ENCODE peak calls at places on chromosomes 11 and 22, in seven cellular contexts. T is lower leg skin, R is transverse colon, C is mesothelial cell of epicardium, X is AG09319, U is AG09309, G is RWPE1. D is an unnamed sample.

GRCh38 chr11:19614370-19614936 is 98.2 kb upstream of the NAV2 start:
- DNase-seq in C (no peak), X (no peak), R (no peak), U (no peak), G (no peak), T (no peak), D (no peak)

GRCh38 chr11:123351375-123351774 is 78.7 kb upstream of the GRAMD1B start:
- DNase-seq in U (no peak), X (no peak), R (no peak), G (no peak), C (no peak), T (no peak), D (no peak)

GRCh38 chr11:8089791-8090510 is 8.9 kb downstream of the TUB start:
- DNase-seq in T (no peak), C (no peak), G (no peak), R (no peak), X (no peak), U (no peak), D (no peak)

GRCh38 chr11:95762513-95762912 is 27.1 kb downstream of the FAM76B start:
- DNase-seq in R (no peak), G (no peak), U (no peak), C (no peak), T (no peak), X (no peak), D (no peak)

GRCh38 chr11:47714554-47715081 is 551 bp downstream of the AGBL2 start:
- DNase-seq in T (peak), U (no peak), R (peak), C (no peak), G (peak), X (no peak), D (peak)

GRCh38 chr11:45671246-45672171 is 6.1 kb upstream of the CHST1 start:
- DNase-seq in R (no peak), C (no peak), G (no peak), T (no peak), U (no peak), X (no peak), D (no peak)

GRCh38 chr11:117908959-117909610 is 20.1 kb downstream of the TMPRSS13 start:
- DNase-seq in C (no peak), T (no peak), G (no peak), X (no peak), R (no peak), U (no peak), D (no peak)

GRCh38 chr11:127493330-127493729 is 492.8 kb upstream of the KIRREL3 start:
- DNase-seq in R (no peak), X (no peak), U (no peak), G (no peak), C (no peak), T (no peak), D (no peak)

GRCh38 chr22:38941488-38941987 is 15.9 kb upstream of the APOBEC3A start:
- DNase-seq in C (no peak), G (no peak), X (no peak), U (no peak), T (no peak), R (no peak), D (no peak)

GRCh38 chr11:119016216-119017009 is 1.7 kb downstream of the RPS25 start:
- DNase-seq in C (no peak), R (no peak), X (no peak), T (no peak), G (no peak), U (no peak), D (no peak)

GRCh38 chr11:64358907-64359711 is at the start of gene RPS6KA4:
- DNase-seq in G (peak), C (no peak), T (no peak), X (no peak), U (no peak), R (peak), D (no peak)

GRCh38 chr11:96091476-96091875 is 167.6 kb upstream of the MTMR2 start:
- DNase-seq in G (no peak), T (no peak), X (no peak), R (no peak), U (no peak), C (no peak), D (no peak)

GRCh38 chr22:23939017-23939357 is 22.0 kb downstream of the GSTT2B start:
- DNase-seq in C (no peak), U (no peak), T (no peak), X (no peak), G (no peak), R (no peak), D (no peak)

GRCh38 chr11:2466069-2466801 is 21.4 kb downstream of the KCNQ1 start:
- DNase-seq in U (no peak), R (no peak), G (no peak), X (no peak), T (no peak), C (no peak), D (peak)

GRCh38 chr11:29022676-29023075 is 914.5 kb downstream of the METTL15 start:
- DNase-seq in C (no peak), G (no peak), R (no peak), T (no peak), X (no peak), U (no peak), D (no peak)

GRCh38 chr11:6443269-6444003 is 2.6 kb upstream of the HPX start:
- DNase-seq in C (no peak), G (peak), X (peak), R (peak), T (peak), U (no peak), D (no peak)

GRCh38 chr11:116261616-116262015 is 511.2 kb downstream of the BUD13 start:
- DNase-seq in T (no peak), G (no peak), X (no peak), R (no peak), C (no peak), U (no peak), D (no peak)

GRCh38 chr11:55707029-55707428 is 45.0 kb downstream of the OR4C6 start:
- DNase-seq in X (no peak), R (no peak), T (no peak), U (no peak), C (no peak), G (peak), D (no peak)
- TF ChIP-seq CTCF in X (peak), R (peak), T (no peak), U (peak), C (peak), G (peak), D (no peak)

DNA sequence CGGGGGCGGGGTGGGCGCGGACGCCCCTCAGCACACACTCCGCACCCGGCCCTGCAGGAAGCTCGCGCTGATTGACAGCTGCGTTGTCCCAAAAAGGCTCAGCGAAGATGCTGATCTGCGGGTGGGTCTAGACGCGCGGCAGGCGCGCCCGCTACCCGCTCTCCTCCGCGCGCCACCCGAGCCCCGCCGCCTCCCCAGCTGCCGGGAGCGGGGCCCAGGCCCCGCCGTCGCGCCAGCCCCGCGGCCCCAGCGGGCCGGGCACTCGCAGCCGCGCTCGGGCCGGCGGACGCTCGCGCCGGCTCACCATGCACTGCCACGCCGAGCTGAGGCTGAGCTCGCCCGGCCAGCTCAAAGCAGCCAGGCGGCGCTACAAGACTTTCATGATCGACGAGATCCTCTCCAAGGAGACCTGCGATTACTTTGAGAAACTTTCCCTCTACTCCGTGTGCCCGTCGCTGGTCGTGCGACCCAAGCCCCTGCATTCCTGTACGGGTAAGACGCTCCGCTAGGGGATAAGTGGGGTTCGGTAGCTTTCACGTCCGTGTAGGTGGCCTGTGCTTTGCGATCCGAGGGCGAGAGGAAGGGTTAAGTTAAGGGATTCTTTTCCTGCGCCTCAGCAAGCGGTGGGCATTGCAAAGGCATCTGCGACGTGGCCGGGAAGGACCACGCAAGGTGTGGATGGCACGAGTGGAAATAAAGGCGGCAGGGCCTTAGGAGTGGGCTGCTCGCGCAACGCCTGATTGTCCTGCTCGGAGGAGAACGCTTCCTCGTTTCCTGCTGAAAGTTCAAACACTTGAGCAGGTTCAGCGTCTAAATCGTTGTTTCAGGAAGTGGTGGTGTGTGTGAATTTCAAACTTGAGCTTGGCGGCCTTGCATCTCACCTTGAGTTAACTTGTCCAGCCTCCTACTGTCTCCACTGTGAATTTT is at the start of gene BARX2:
- DNase-seq in T (no peak), X (no peak), G (peak), U (peak), C (peak), R (peak), D (no peak)
- TF ChIP-seq CTCF in T (no peak), X (peak), G (peak), U (peak), C (no peak), R (peak), D (no peak)

DNA sequence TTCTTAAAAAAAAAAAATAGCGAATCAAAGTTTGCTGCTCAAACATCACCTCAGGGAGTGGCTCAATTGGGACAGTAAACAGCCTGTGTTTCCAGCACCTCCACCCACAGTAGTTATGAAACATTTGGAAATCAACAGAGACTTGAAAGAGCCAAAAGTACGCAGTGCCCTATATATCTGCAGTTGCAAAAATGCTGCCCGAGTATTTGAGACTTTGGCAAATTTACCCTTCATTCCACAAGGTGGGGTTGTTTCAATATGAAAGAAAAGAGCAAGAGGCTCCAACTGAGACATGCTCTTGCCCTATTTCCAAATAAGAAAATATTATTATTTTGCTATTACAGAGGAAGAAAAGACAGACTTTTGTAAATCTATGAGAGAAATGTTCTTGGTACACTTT is 851.1 kb upstream of the RAG2 start:
- DNase-seq in C (no peak), R (no peak), T (peak), G (peak), X (peak), U (no peak), D (no peak)
- TF ChIP-seq CTCF in C (peak), R (no peak), T (no peak), G (peak), X (peak), U (peak), D (no peak)

DNA sequence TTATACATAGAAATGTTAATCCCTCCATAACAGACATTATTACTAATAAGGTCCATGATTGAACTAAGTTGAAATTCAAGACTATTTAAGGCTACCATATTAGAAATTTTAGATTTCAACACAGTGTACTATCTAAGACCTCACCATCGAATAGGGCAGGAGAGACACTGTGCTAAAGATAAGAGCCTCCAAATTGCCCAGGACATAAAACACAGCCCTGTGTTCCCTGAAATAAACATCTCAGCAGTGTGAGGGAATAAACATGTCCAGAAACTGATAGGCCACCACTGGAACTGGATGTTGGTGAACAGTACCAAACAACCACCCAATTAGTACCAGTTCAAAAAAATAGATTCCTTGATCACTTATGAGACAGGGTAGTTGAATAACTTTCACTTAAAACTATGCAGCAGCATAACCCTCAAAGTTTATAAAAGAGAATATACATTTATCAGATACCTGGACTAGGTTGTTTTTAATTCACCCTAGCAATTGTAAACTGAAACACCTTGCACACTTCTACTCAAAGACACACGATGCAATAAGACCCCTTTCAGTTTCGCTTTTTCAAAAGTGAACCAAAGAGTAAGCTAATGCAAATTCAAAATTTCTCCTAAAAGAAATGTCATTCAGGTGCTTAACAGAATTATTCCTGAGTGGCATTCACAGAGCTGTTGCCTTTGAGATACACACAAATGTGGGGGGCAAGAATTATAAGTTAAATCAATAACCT is 34.3 kb downstream of the USP28 start:
- DNase-seq in X (no peak), U (no peak), R (no peak), C (no peak), T (no peak), G (no peak), D (no peak)
- TF ChIP-seq CTCF in X (no peak), U (no peak), R (no peak), C (no peak), T (no peak), G (no peak), D (no peak)

GRCh38 chr22:46596819-46597218 is 23.4 kb upstream of the GRAMD4 start:
- DNase-seq in R (peak), C (peak), G (peak), U (no peak), X (no peak), T (no peak), D (no peak)
- TF ChIP-seq CTCF in R (peak), C (no peak), G (no peak), U (no peak), X (no peak), T (no peak), D (no peak)

GRCh38 chr11:17734418-17734911 is at the start of gene KCNC1:
- DNase-seq in R (no peak), C (no peak), X (no peak), G (no peak), U (no peak), T (no peak), D (no peak)
- TF ChIP-seq CTCF in R (no peak), C (no peak), X (no peak), G (no peak), U (no peak), T (no peak), D (no peak)

GRCh38 chr11:33910960-33911339 is 19.1 kb upstream of the LMO2 start:
- DNase-seq in C (no peak), U (no peak), X (no peak), R (no peak), G (no peak), T (no peak), D (no peak)
- TF ChIP-seq CTCF in C (no peak), U (no peak), X (no peak), R (no peak), G (no peak), T (no peak), D (no peak)

GRCh38 chr22:29524440-29525191 is 28.9 kb downstream of the THOC5 start:
- DNase-seq in G (peak), C (no peak), R (peak), X (no peak), U (no peak), T (no peak), D (no peak)
- TF ChIP-seq CTCF in G (no peak), C (no peak), R (peak), X (peak), U (peak), T (no peak), D (no peak)

GRCh38 chr11:41056892-41057569 is 402.4 kb downstream of the LRRC4C start:
- DNase-seq in R (no peak), T (no peak), G (no peak), U (no peak), X (no peak), C (no peak), D (no peak)

GRCh38 chr11:41050791-41051190 is 408.7 kb downstream of the LRRC4C start:
- DNase-seq in U (no peak), R (no peak), C (no peak), T (no peak), X (no peak), G (no peak), D (no peak)

GRCh38 chr11:41051919-41052630 is 407.4 kb downstream of the LRRC4C start:
- DNase-seq in T (no peak), G (peak), R (no peak), U (no peak), X (no peak), C (no peak), D (no peak)

GRCh38 chr11:41058138-41058537 is 401.3 kb downstream of the LRRC4C start:
- DNase-seq in T (no peak), C (no peak), X (no peak), G (no peak), R (no peak), U (no peak), D (no peak)

GRCh38 chr11:41053894-41054293 is 405.6 kb downstream of the LRRC4C start:
- DNase-seq in C (no peak), U (no peak), G (peak), X (no peak), T (no peak), R (no peak), D (no peak)
- TF ChIP-seq CTCF in C (no peak), U (no peak), G (no peak), X (no peak), T (no peak), R (no peak), D (no peak)